ENCODE peak calls at places on chromosomes 1 and 21, in four cellular contexts. Y is B cell; P is stimulated activated CD8-positive, alpha-beta memory T cell treated with anti-CD3 and anti-CD28 coated beads, Interleukin-15, amount 100 ng/mL, for 4 hours; L is NCI-H446. J is an unnamed sample.
A peak's percentile ranks its signal among the peaks of the same experiment; 100 is the strongest.

GRCh38 chr1:82560566-82560965 is 759.8 kb downstream of the ADGRL2 start:
- DNase-seq in Y (no peak), P (no peak), L (no peak), J (no peak)

GRCh38 chr1:55214903-55215193 is 316 bp downstream of the USP24 start:
- DNase-seq in Y (no peak), P (no peak), L (no peak), J (no peak)

GRCh38 chr1:172178846-172179245 is 241.6 kb upstream of the C1orf105 start:
- DNase-seq in Y (no peak), P (no peak), L (no peak), J (no peak)

GRCh38 chr21:30689822-30690221 is 28.8 kb downstream of the KRTAP21-3 start:
- DNase-seq in Y (no peak), P (no peak), L (no peak), J (no peak)

GRCh38 chr1:85692730-85693314 is 15.4 kb downstream of the ZNHIT6 start:
- DNase-seq in Y (no peak), P (no peak), L (peak; percentile 19), J (no peak)

GRCh38 chr1:16068356-16069270 is 4.8 kb downstream of the FAM131C start:
- DNase-seq in Y (no peak), P (no peak), L (no peak), J (no peak)

GRCh38 chr1:176225485-176225884 is 18.4 kb upstream of the COP1 start:
- DNase-seq in Y (no peak), P (no peak), L (no peak), J (no peak)

GRCh38 chr1:44408181-44409018 is 3.3 kb downstream of the RNF220 start:
- DNase-seq in Y (no peak), P (no peak), L (no peak), J (no peak)

GRCh38 chr1:24381256-24381655 is 32.3 kb downstream of the STPG1 start:
- DNase-seq in Y (no peak), P (no peak), L (no peak), J (no peak)

GRCh38 chr1:18429654-18430053 is 51.1 kb upstream of the KLHDC7A start:
- DNase-seq in Y (no peak), P (no peak), L (no peak), J (no peak)

GRCh38 chr1:198669023-198669698 is 30.3 kb downstream of the PTPRC start:
- DNase-seq in Y (no peak), P (no peak), L (no peak), J (no peak)

GRCh38 chr1:162087118-162087517 is 17.6 kb downstream of the NOS1AP start:
- DNase-seq in Y (no peak), P (no peak), L (no peak), J (no peak)

GRCh38 chr1:6888268-6888667 is 103.0 kb downstream of the CAMTA1 start:
- DNase-seq in Y (no peak), P (no peak), L (no peak), J (no peak)

GRCh38 chr1:208253177-208253576 is 9.0 kb upstream of the PLXNA2 start:
- DNase-seq in Y (no peak), P (no peak), L (no peak), J (no peak)

GRCh38 chr1:92754000-92754787 is 30.7 kb downstream of the EVI5 start:
- DNase-seq in Y (no peak), P (no peak), L (no peak), J (no peak)

GRCh38 chr1:226082959-226083302 is 20.4 kb downstream of the H3-3A start:
- DNase-seq in Y (no peak), P (no peak), L (no peak), J (no peak)

GRCh38 chr1:213988639-213989070 is 882 bp downstream of the PROX1 start:
- DNase-seq in Y (no peak), P (no peak), L (no peak), J (no peak)

GRCh38 chr21:43369596-43370090 is 57.3 kb downstream of the SIK1 start:
- DNase-seq in Y (no peak), P (no peak), L (no peak), J (no peak)

GRCh38 chr1:8567146-8567545 is 249.2 kb downstream of the SLC45A1 start:
- DNase-seq in Y (no peak), P (no peak), L (no peak), J (no peak)

GRCh38 chr1:22279735-22280134 is 136.8 kb upstream of the WNT4 start:
- DNase-seq in Y (no peak), P (no peak), L (no peak), J (no peak)

GRCh38 chr1:202848191-202848542 is 37.4 kb downstream of the PCAT6 start:
- DNase-seq in Y (no peak), P (no peak), L (no peak), J (no peak)

GRCh38 chr1:45685308-45686080 is 839 bp downstream of the GPBP1L1 start:
- DNase-seq in Y (peak; percentile 16), P (no peak), L (no peak), J (peak; percentile 9)

GRCh38 chr1:68010094-68010493 is 40.3 kb downstream of the DIRAS3 start:
- DNase-seq in Y (no peak), P (no peak), L (peak; percentile 29), J (no peak)

GRCh38 chr1:205458777-205459566 is 3.1 kb upstream of the BLACAT1 start:
- DNase-seq in Y (no peak), P (no peak), L (no peak), J (no peak)

GRCh38 chr1:223329664-223330420 is 34.1 kb downstream of the SUSD4 start:
- DNase-seq in Y (no peak), P (no peak), L (peak; percentile 48), J (no peak)

GRCh38 chr1:29708818-29709710 is 472.7 kb downstream of the PTPRU start:
- DNase-seq in Y (no peak), P (no peak), L (no peak), J (no peak)

GRCh38 chr21:45423201-45423955 is 18.4 kb downstream of the COL18A1 start:
- DNase-seq in Y (no peak), P (no peak), L (no peak), J (no peak)

J was measured in germinal center.